ENCODE peak calls at places on chromosomes 2 and 18, in ten cellular contexts. One of them, this sample, is unnamed.
A peak's percentile ranks its signal among the peaks of the same experiment; 100 is the strongest.

GRCh38 chr18:36737321-36737720 is 91.5 kb downstream of the TPGS2 start:
- DNase-seq in suprapubic skin: no peak
- DNase-seq in endothelial cell of umbilical vein: no peak
- DNase-seq in ovary: no peak
- DNase-seq in IMR-90: no peak
- DNase-seq in breast epithelium: no peak
- DNase-seq in A549: no peak
- DNase-seq in GM12878: no peak
- DNase-seq in stomach: no peak
- DNase-seq in adrenal gland: no peak
- DNase-seq in this sample: no peak

GRCh38 chr2:54329482-54330225 is 73.6 kb upstream of the TSPYL6 start:
- DNase-seq in suprapubic skin: no peak
- DNase-seq in endothelial cell of umbilical vein: peak; percentile 66
- DNase-seq in ovary: no peak
- DNase-seq in IMR-90: peak; percentile 22
- DNase-seq in breast epithelium: no peak
- DNase-seq in A549: peak; percentile 12
- DNase-seq in GM12878: no peak
- DNase-seq in stomach: no peak
- DNase-seq in adrenal gland: no peak
- DNase-seq in this sample: no peak

GRCh38 chr2:55923091-55923977 is at the start of gene EFEMP1:
- DNase-seq in suprapubic skin: peak; percentile 79
- DNase-seq in endothelial cell of umbilical vein: peak; percentile 87
- DNase-seq in ovary: peak; percentile 83
- DNase-seq in IMR-90: peak; percentile 62
- DNase-seq in breast epithelium: peak; percentile 71
- DNase-seq in A549: peak; percentile 41
- DNase-seq in GM12878: no peak
- DNase-seq in stomach: peak; percentile 69
- DNase-seq in adrenal gland: peak; percentile 52
- DNase-seq in this sample: peak; percentile 62

GRCh38 chr2:109404681-109405080 is 209.1 kb downstream of the SEPTIN10 start:
- DNase-seq in suprapubic skin: no peak
- DNase-seq in endothelial cell of umbilical vein: no peak
- DNase-seq in ovary: no peak
- DNase-seq in IMR-90: no peak
- DNase-seq in breast epithelium: no peak
- DNase-seq in A549: no peak
- DNase-seq in GM12878: no peak
- DNase-seq in stomach: no peak
- DNase-seq in adrenal gland: no peak
- DNase-seq in this sample: no peak

GRCh38 chr18:10022365-10022764 is 108.5 kb downstream of the VAPA start:
- DNase-seq in suprapubic skin: no peak
- DNase-seq in endothelial cell of umbilical vein: no peak
- DNase-seq in ovary: no peak
- DNase-seq in IMR-90: no peak
- DNase-seq in breast epithelium: no peak
- DNase-seq in A549: no peak
- DNase-seq in GM12878: no peak
- DNase-seq in stomach: no peak
- DNase-seq in adrenal gland: peak; percentile 3
- DNase-seq in this sample: no peak

GRCh38 chr18:3624818-3625716 is 175.1 kb downstream of the TGIF1 start:
- DNase-seq in suprapubic skin: peak; percentile 72
- DNase-seq in endothelial cell of umbilical vein: peak; percentile 81
- DNase-seq in ovary: no peak
- DNase-seq in IMR-90: peak; percentile 98
- DNase-seq in breast epithelium: no peak
- DNase-seq in A549: peak; percentile 72
- DNase-seq in GM12878: no peak
- DNase-seq in stomach: peak; percentile 43
- DNase-seq in adrenal gland: peak; percentile 54
- DNase-seq in this sample: no peak

GRCh38 chr2:152054593-152054992 is 44.3 kb downstream of the CACNB4 start:
- DNase-seq in suprapubic skin: no peak
- DNase-seq in endothelial cell of umbilical vein: no peak
- DNase-seq in ovary: no peak
- DNase-seq in IMR-90: peak; percentile 65
- DNase-seq in breast epithelium: no peak
- DNase-seq in A549: no peak
- DNase-seq in GM12878: no peak
- DNase-seq in stomach: no peak
- DNase-seq in adrenal gland: no peak
- DNase-seq in this sample: no peak

GRCh38 chr2:31286961-31287550 is 53.1 kb downstream of the EHD3 start:
- DNase-seq in suprapubic skin: no peak
- DNase-seq in endothelial cell of umbilical vein: peak; percentile 11
- DNase-seq in ovary: no peak
- DNase-seq in IMR-90: no peak
- DNase-seq in breast epithelium: no peak
- DNase-seq in A549: no peak
- DNase-seq in GM12878: no peak
- DNase-seq in stomach: no peak
- DNase-seq in adrenal gland: no peak
- DNase-seq in this sample: no peak

GRCh38 chr2:27378809-27379290 is 1.7 kb downstream of the ZNF513 start:
- DNase-seq in suprapubic skin: no peak
- DNase-seq in endothelial cell of umbilical vein: no peak
- DNase-seq in ovary: no peak
- DNase-seq in IMR-90: no peak
- DNase-seq in breast epithelium: no peak
- DNase-seq in A549: no peak
- DNase-seq in GM12878: no peak
- DNase-seq in stomach: no peak
- DNase-seq in adrenal gland: peak; percentile 31
- DNase-seq in this sample: no peak

GRCh38 chr2:27379383-27379839 is 1.1 kb downstream of the ZNF513 start:
- DNase-seq in suprapubic skin: no peak
- DNase-seq in endothelial cell of umbilical vein: no peak
- DNase-seq in ovary: no peak
- DNase-seq in IMR-90: no peak
- DNase-seq in breast epithelium: no peak
- DNase-seq in A549: no peak
- DNase-seq in GM12878: no peak
- DNase-seq in stomach: no peak
- DNase-seq in adrenal gland: no peak
- DNase-seq in this sample: no peak

GRCh38 chr2:27381577-27382181 is 1.1 kb upstream of the ZNF513 start:
- DNase-seq in suprapubic skin: no peak
- DNase-seq in endothelial cell of umbilical vein: no peak
- DNase-seq in ovary: no peak
- DNase-seq in IMR-90: no peak
- DNase-seq in breast epithelium: no peak
- DNase-seq in A549: no peak
- DNase-seq in GM12878: no peak
- DNase-seq in stomach: no peak
- DNase-seq in adrenal gland: peak; percentile 35
- DNase-seq in this sample: no peak

GRCh38 chr2:27379840-27380625 is 501 bp downstream of the ZNF513 start:
- DNase-seq in suprapubic skin: peak; percentile 87
- DNase-seq in endothelial cell of umbilical vein: peak; percentile 58
- DNase-seq in ovary: no peak
- DNase-seq in IMR-90: peak; percentile 76
- DNase-seq in breast epithelium: no peak
- DNase-seq in A549: no peak
- DNase-seq in GM12878: no peak
- DNase-seq in stomach: peak; percentile 40
- DNase-seq in adrenal gland: peak; percentile 84
- DNase-seq in this sample: peak; percentile 55

DNA sequence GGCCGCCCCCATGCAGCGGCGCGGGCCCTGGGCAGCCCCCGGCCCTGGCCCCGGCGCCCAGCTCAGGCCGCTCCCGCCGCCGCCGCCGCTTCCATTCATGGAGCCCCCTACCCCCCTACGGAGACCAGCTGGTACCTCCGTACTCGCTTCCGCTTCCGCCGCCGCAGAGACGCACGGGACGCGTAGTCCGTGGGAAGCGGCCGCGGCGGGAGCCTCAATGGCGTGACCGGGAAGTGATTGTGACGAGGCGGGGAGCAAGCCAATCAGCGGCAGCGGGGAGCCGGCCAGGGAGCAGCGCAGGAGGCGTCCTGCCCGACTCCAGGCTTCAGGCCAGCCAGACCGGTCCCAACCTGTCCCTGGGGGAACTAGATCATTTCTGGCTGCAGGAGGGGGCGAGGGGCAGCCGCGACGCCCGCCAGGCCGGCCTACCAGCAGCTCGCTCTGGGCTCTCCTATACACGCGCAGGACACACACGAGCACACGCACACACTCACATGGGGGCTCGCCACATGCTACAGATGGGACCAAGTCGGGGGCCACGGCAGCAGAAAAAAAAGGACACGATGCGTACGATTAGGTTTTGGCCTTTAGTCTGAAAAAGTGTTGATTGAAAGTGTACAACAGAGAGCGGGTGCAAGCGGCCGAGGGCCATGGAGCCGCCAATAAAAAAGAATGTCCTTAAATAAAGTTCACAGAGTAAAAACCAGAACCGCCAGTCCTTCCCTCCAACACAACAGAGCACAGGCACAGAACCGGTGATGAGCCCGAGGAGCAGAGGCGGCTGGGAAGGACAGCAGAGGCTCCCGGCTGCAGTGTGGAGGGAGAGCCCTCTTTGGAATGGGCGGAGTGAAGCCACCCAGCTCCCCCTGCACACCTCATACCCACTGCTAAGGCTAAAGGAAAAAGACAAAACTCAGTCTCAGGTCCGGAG is at the start of gene ZNF513:
- DNase-seq in suprapubic skin: peak; percentile 98
- DNase-seq in endothelial cell of umbilical vein: peak; percentile 95
- DNase-seq in ovary: peak; percentile 97
- DNase-seq in IMR-90: peak; percentile 93
- DNase-seq in breast epithelium: peak; percentile 96
- DNase-seq in A549: peak; percentile 94
- DNase-seq in GM12878: peak; percentile 55
- DNase-seq in stomach: peak; percentile 98
- DNase-seq in adrenal gland: peak; percentile 98
- DNase-seq in this sample: peak; percentile 97
- TF ChIP-seq POLR2A in suprapubic skin: no peak
- TF ChIP-seq POLR2A in endothelial cell of umbilical vein: no peak
- TF ChIP-seq POLR2A in ovary: peak; percentile 48
- TF ChIP-seq POLR2A in IMR-90: peak; percentile 46
- TF ChIP-seq POLR2A in breast epithelium: peak; percentile 12
- TF ChIP-seq POLR2A in A549: peak; percentile 56
- TF ChIP-seq POLR2A in GM12878: peak; percentile 91
- TF ChIP-seq POLR2A in stomach: no peak
- TF ChIP-seq POLR2A in adrenal gland: peak; percentile 81
- TF ChIP-seq POLR2A in this sample: peak; percentile 51

GRCh38 chr18:55403555-55403954 is 184.4 kb downstream of the TCF4 start:
- DNase-seq in suprapubic skin: no peak
- DNase-seq in endothelial cell of umbilical vein: no peak
- DNase-seq in ovary: no peak
- DNase-seq in IMR-90: no peak
- DNase-seq in breast epithelium: no peak
- DNase-seq in A549: no peak
- DNase-seq in GM12878: no peak
- DNase-seq in stomach: no peak
- DNase-seq in adrenal gland: no peak
- DNase-seq in this sample: no peak
- H3K4me3 ChIP-seq in suprapubic skin: peak overlapping the region; percentile 33
- H3K4me3 ChIP-seq in endothelial cell of umbilical vein: no peak overlapping the region
- H3K4me3 ChIP-seq in ovary: peak overlapping the region; percentile 25
- H3K4me3 ChIP-seq in IMR-90: no peak overlapping the region
- H3K4me3 ChIP-seq in breast epithelium: peak overlapping the region; percentile 55
- H3K4me3 ChIP-seq in A549: no peak overlapping the region
- H3K4me3 ChIP-seq in GM12878: no peak overlapping the region
- H3K4me3 ChIP-seq in stomach: peak overlapping the region; percentile 15
- H3K4me3 ChIP-seq in adrenal gland: peak overlapping the region; percentile 43
- H3K4me3 ChIP-seq in this sample: no peak overlapping the region

GRCh38 chr2:142580691-142581090 is 296.8 kb upstream of the KYNU start:
- DNase-seq in suprapubic skin: no peak
- DNase-seq in endothelial cell of umbilical vein: no peak
- DNase-seq in ovary: no peak
- DNase-seq in IMR-90: no peak
- DNase-seq in breast epithelium: no peak
- DNase-seq in A549: no peak
- DNase-seq in GM12878: no peak
- DNase-seq in stomach: no peak
- DNase-seq in adrenal gland: no peak
- DNase-seq in this sample: no peak

GRCh38 chr2:142581491-142581890 is 296.0 kb upstream of the KYNU start:
- DNase-seq in suprapubic skin: no peak
- DNase-seq in endothelial cell of umbilical vein: no peak
- DNase-seq in ovary: no peak
- DNase-seq in IMR-90: no peak
- DNase-seq in breast epithelium: no peak
- DNase-seq in A549: no peak
- DNase-seq in GM12878: no peak
- DNase-seq in stomach: no peak
- DNase-seq in adrenal gland: no peak
- DNase-seq in this sample: no peak

GRCh38 chr2:142586693-142587432 is 290.6 kb upstream of the KYNU start:
- DNase-seq in suprapubic skin: no peak
- DNase-seq in endothelial cell of umbilical vein: no peak
- DNase-seq in ovary: no peak
- DNase-seq in IMR-90: no peak
- DNase-seq in breast epithelium: no peak
- DNase-seq in A549: no peak
- DNase-seq in GM12878: no peak
- DNase-seq in stomach: no peak
- DNase-seq in adrenal gland: no peak
- DNase-seq in this sample: no peak

GRCh38 chr2:142585785-142586184 is 291.7 kb upstream of the KYNU start:
- DNase-seq in suprapubic skin: no peak
- DNase-seq in endothelial cell of umbilical vein: no peak
- DNase-seq in ovary: no peak
- DNase-seq in IMR-90: no peak
- DNase-seq in breast epithelium: no peak
- DNase-seq in A549: no peak
- DNase-seq in GM12878: peak; percentile 21
- DNase-seq in stomach: no peak
- DNase-seq in adrenal gland: no peak
- DNase-seq in this sample: no peak

DNA sequence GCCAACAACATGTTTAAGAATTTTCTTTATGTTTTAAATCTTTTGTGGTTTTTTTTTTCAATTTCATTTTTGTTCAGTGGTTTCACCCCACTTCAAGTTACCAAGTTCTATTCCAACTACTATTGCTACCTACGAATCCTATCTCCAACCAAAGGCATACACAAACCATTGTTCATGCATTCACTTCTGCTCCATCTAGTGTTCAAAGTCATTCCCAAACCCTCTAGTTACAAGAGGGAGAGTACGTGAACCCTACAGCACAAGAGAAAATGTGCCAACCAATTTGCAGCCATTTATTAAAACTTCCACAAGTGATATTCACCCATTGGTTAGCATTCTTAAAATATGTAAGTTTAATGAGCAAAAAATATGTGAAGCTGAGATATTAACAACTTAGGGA is 295.1 kb upstream of the KYNU start:
- DNase-seq in suprapubic skin: no peak
- DNase-seq in endothelial cell of umbilical vein: no peak
- DNase-seq in ovary: no peak
- DNase-seq in IMR-90: no peak
- DNase-seq in breast epithelium: no peak
- DNase-seq in A549: no peak
- DNase-seq in GM12878: no peak
- DNase-seq in stomach: no peak
- DNase-seq in adrenal gland: no peak
- DNase-seq in this sample: no peak
- TF ChIP-seq CTCF in suprapubic skin: no peak
- TF ChIP-seq CTCF in endothelial cell of umbilical vein: no peak
- TF ChIP-seq CTCF in ovary: no peak
- TF ChIP-seq CTCF in IMR-90: no peak
- TF ChIP-seq CTCF in breast epithelium: no peak
- TF ChIP-seq CTCF in A549: peak; percentile 7
- TF ChIP-seq CTCF in GM12878: no peak
- TF ChIP-seq CTCF in stomach: no peak
- TF ChIP-seq CTCF in adrenal gland: no peak
- TF ChIP-seq CTCF in this sample: no peak

GRCh38 chr2:218756599-218757377 is 25.2 kb upstream of the CYP27A1 start:
- DNase-seq in suprapubic skin: no peak
- DNase-seq in endothelial cell of umbilical vein: no peak
- DNase-seq in ovary: no peak
- DNase-seq in IMR-90: no peak
- DNase-seq in breast epithelium: no peak
- DNase-seq in A549: no peak
- DNase-seq in GM12878: no peak
- DNase-seq in stomach: no peak
- DNase-seq in adrenal gland: no peak
- DNase-seq in this sample: no peak

GRCh38 chr2:218754781-218755180 is 27.2 kb upstream of the CYP27A1 start:
- DNase-seq in suprapubic skin: no peak
- DNase-seq in endothelial cell of umbilical vein: no peak
- DNase-seq in ovary: no peak
- DNase-seq in IMR-90: no peak
- DNase-seq in breast epithelium: no peak
- DNase-seq in A549: no peak
- DNase-seq in GM12878: no peak
- DNase-seq in stomach: no peak
- DNase-seq in adrenal gland: no peak
- DNase-seq in this sample: no peak

GRCh38 chr2:218754201-218754600 is 27.7 kb upstream of the CYP27A1 start:
- DNase-seq in suprapubic skin: no peak
- DNase-seq in endothelial cell of umbilical vein: no peak
- DNase-seq in ovary: no peak
- DNase-seq in IMR-90: no peak
- DNase-seq in breast epithelium: peak; percentile 62
- DNase-seq in A549: no peak
- DNase-seq in GM12878: no peak
- DNase-seq in stomach: peak; percentile 65
- DNase-seq in adrenal gland: no peak
- DNase-seq in this sample: peak; percentile 16

GRCh38 chr2:218755198-218755566 is 26.8 kb upstream of the CYP27A1 start:
- DNase-seq in suprapubic skin: no peak
- DNase-seq in endothelial cell of umbilical vein: no peak
- DNase-seq in ovary: no peak
- DNase-seq in IMR-90: no peak
- DNase-seq in breast epithelium: no peak
- DNase-seq in A549: no peak
- DNase-seq in GM12878: no peak
- DNase-seq in stomach: no peak
- DNase-seq in adrenal gland: no peak
- DNase-seq in this sample: no peak

GRCh38 chr2:218755567-218756404 is 26.2 kb upstream of the CYP27A1 start:
- DNase-seq in suprapubic skin: no peak
- DNase-seq in endothelial cell of umbilical vein: no peak
- DNase-seq in ovary: no peak
- DNase-seq in IMR-90: no peak
- DNase-seq in breast epithelium: no peak
- DNase-seq in A549: no peak
- DNase-seq in GM12878: no peak
- DNase-seq in stomach: no peak
- DNase-seq in adrenal gland: no peak
- DNase-seq in this sample: no peak
- TF ChIP-seq POLR2A in suprapubic skin: no peak
- TF ChIP-seq POLR2A in endothelial cell of umbilical vein: no peak
- TF ChIP-seq POLR2A in ovary: no peak
- TF ChIP-seq POLR2A in IMR-90: no peak
- TF ChIP-seq POLR2A in breast epithelium: no peak
- TF ChIP-seq POLR2A in A549: no peak
- TF ChIP-seq POLR2A in GM12878: no peak
- TF ChIP-seq POLR2A in stomach: no peak
- TF ChIP-seq POLR2A in adrenal gland: no peak
- TF ChIP-seq POLR2A in this sample: no peak